ENCODE peak calls at places on chromosomes 7 and 10, in ten cellular contexts. U is Ammon's horn; P is MV-4-11; T is CD8-positive, alpha-beta memory T cell; B is DMS53; N is epithelial cell of prostate; G is HT1080; Q is activated T-helper 1 cell treated with anti-CD3 and anti-CD28 coated beads, Interleukin-12 subunit alpha, Interleukin-12 subunit beta, Interleukin-2, Interleukin-4 antibody, amounts not matched to agents 30 ng/mL and 10 ng/mL and 1 ng/mL, durations not matched to agents 14 hours and 24 hours and 36 hours; K is Calu3; E is epithelial cell of esophagus. A is an unnamed sample.

GRCh38 chr10:129580010-129580409 is 113.0 kb downstream of the MGMT start:
- DNase-seq in E (no peak), Q (no peak), K (no peak), B (no peak), U (no peak), N (no peak), P (no peak), G (no peak), T (no peak), A (no peak)

GRCh38 chr7:805261-805660 is 27.0 kb upstream of the SUN1 start:
- DNase-seq in Q (no peak), N (no peak), B (no peak), P (no peak), G (no peak), U (no peak), E (no peak), T (no peak), K (no peak), A (no peak)

GRCh38 chr7:88845091-88845490 is 49.6 kb upstream of the TEX47 start:
- DNase-seq in G (no peak), U (no peak), T (no peak), Q (no peak), P (no peak), E (no peak), B (no peak), N (no peak), K (no peak), A (no peak)

GRCh38 chr10:8302565-8302964 is 248.1 kb downstream of the GATA3 start:
- DNase-seq in U (no peak), T (no peak), B (no peak), E (no peak), N (no peak), P (no peak), Q (no peak), G (no peak), K (no peak), A (no peak)

GRCh38 chr10:5323446-5323845 is 41.3 kb upstream of the UCN3 start:
- DNase-seq in T (no peak), U (no peak), K (no peak), G (no peak), E (peak), B (peak), N (peak), Q (no peak), P (no peak), A (no peak)

GRCh38 chr7:38744746-38745145 is 113.6 kb upstream of the AMPH start:
- DNase-seq in U (no peak), N (peak), K (no peak), E (peak), Q (no peak), T (no peak), P (peak), G (peak), B (no peak), A (no peak)

GRCh38 chr7:1671876-1672451 is 1.9 kb downstream of the ELFN1 start:
- DNase-seq in U (no peak), T (no peak), G (no peak), N (no peak), B (no peak), P (no peak), E (no peak), K (no peak), Q (no peak), A (no peak)

GRCh38 chr10:118674226-118674919 is 78.9 kb upstream of the PRLHR start:
- DNase-seq in B (no peak), K (no peak), E (no peak), N (no peak), T (no peak), G (no peak), P (no peak), U (no peak), Q (no peak), A (no peak)

GRCh38 chr10:71963756-71964668 is at the start of gene CHST3:
- DNase-seq in B (peak), K (peak), N (no peak), E (peak), Q (no peak), U (peak), G (peak), T (no peak), P (no peak), A (no peak)

GRCh38 chr7:129522088-129522970 is 20.0 kb downstream of the SMKR1 start:
- DNase-seq in Q (no peak), P (no peak), K (no peak), E (peak), G (no peak), U (no peak), T (no peak), N (no peak), B (peak), A (no peak)

GRCh38 chr10:60759181-60759580 is 19.1 kb upstream of the CDK1 start:
- DNase-seq in K (no peak), P (no peak), G (no peak), B (no peak), Q (no peak), U (no peak), E (no peak), T (no peak), N (no peak), A (no peak)

GRCh38 chr7:111587715-111588433 is 25.6 kb upstream of the IMMP2L start:
- DNase-seq in N (no peak), B (no peak), U (no peak), Q (no peak), K (no peak), E (no peak), T (no peak), G (peak), P (no peak), A (no peak)

GRCh38 chr7:153430931-153431330 is 621.3 kb upstream of the DPP6 start:
- DNase-seq in K (no peak), T (no peak), B (no peak), P (no peak), Q (no peak), E (no peak), N (no peak), G (no peak), U (peak), A (no peak)

GRCh38 chr7:42618649-42619315 is 293.1 kb downstream of the C7orf25 start:
- DNase-seq in T (no peak), E (peak), P (peak), Q (no peak), G (no peak), N (peak), B (no peak), K (no peak), U (no peak), A (no peak)

GRCh38 chr10:60573342-60573741 is 183.7 kb upstream of the ANK3 start:
- DNase-seq in B (no peak), N (no peak), P (no peak), Q (peak), E (no peak), K (no peak), G (no peak), U (peak), T (no peak), A (peak)

GRCh38 chr7:143360788-143361551 is 1.5 kb downstream of the FAM131B start:
- DNase-seq in T (no peak), P (no peak), B (peak), K (no peak), E (no peak), Q (no peak), N (no peak), G (no peak), U (no peak), A (no peak)

GRCh38 chr10:103564799-103565365 is 71.4 kb downstream of the NEURL1 start:
- DNase-seq in G (no peak), N (no peak), U (no peak), T (no peak), P (no peak), E (peak), Q (peak), B (peak), K (no peak), A (no peak)

GRCh38 chr10:17214991-17215781 is 12.9 kb upstream of the VIM start:
- DNase-seq in B (peak), Q (no peak), T (no peak), U (no peak), G (peak), P (peak), K (no peak), N (no peak), E (peak), A (no peak)

GRCh38 chr10:71381611-71382010 is 15.1 kb upstream of the CDH23 start:
- DNase-seq in K (no peak), B (no peak), E (no peak), G (no peak), Q (no peak), N (no peak), U (no peak), P (no peak), T (no peak), A (no peak)

GRCh38 chr10:14564268-14564744 is 210.4 kb downstream of the FAM107B start:
- DNase-seq in T (peak), N (no peak), K (no peak), U (no peak), B (no peak), G (no peak), E (peak), P (peak), Q (no peak), A (no peak)

GRCh38 chr10:97497572-97498075 is 598 bp downstream of the MMS19 start:
- DNase-seq in Q (peak), G (peak), T (peak), P (peak), B (peak), U (peak), N (peak), E (peak), K (peak), A (peak)

GRCh38 chr7:142391191-142391992 is 133.5 kb upstream of the PRSS58 start:
- DNase-seq in P (peak), N (no peak), E (no peak), U (peak), Q (no peak), T (peak), B (peak), K (no peak), G (peak), A (peak)

GRCh38 chr7:19972872-19973271 is 199.5 kb upstream of the TMEM196 start:
- DNase-seq in N (no peak), B (no peak), U (no peak), G (no peak), K (no peak), E (no peak), P (peak), Q (no peak), T (no peak), A (no peak)

GRCh38 chr7:9097565-9098060 is 664.2 kb downstream of the NXPH1 start:
- DNase-seq in U (no peak), Q (no peak), G (peak), B (peak), P (no peak), N (no peak), E (no peak), T (no peak), K (no peak), A (no peak)

GRCh38 chr7:156347132-156347531 is 293.4 kb upstream of the RNF32 start:
- DNase-seq in Q (no peak), B (no peak), G (no peak), K (no peak), T (no peak), U (no peak), E (peak), P (no peak), N (no peak), A (no peak)

GRCh38 chr7:123209786-123210185 is 10.0 kb upstream of the SLC13A1 start:
- DNase-seq in Q (no peak), U (no peak), E (peak), G (no peak), N (no peak), T (no peak), B (no peak), P (no peak), K (peak), A (no peak)

GRCh38 chr10:133079836-133080682 is 7.7 kb upstream of the ADGRA1 start:
- DNase-seq in Q (no peak), P (no peak), K (no peak), T (no peak), N (no peak), E (no peak), B (no peak), G (no peak), U (no peak), A (peak)

GRCh38 chr10:14665865-14666857 is 108.5 kb downstream of the FAM107B start:
- DNase-seq in E (peak), B (no peak), K (no peak), Q (no peak), G (no peak), T (no peak), N (no peak), P (no peak), U (no peak), A (no peak)

GRCh38 chr10:93867481-93867880 is 26.3 kb upstream of the SLC35G1 start:
- DNase-seq in K (no peak), T (no peak), N (no peak), P (peak), U (no peak), B (no peak), E (no peak), Q (no peak), G (no peak), A (no peak)

GRCh38 chr10:91887075-91887899 is 22.0 kb downstream of the FGFBP3 start:
- DNase-seq in Q (no peak), G (no peak), N (no peak), U (peak), B (peak), T (peak), K (peak), E (no peak), P (no peak), A (peak)